ENCODE peak calls at places on chromosomes 7 and 10, in nine cellular contexts. One of them, this sample, is unnamed.

GRCh38 chr7:151570366-151570915 is 50.7 kb upstream of the RHEB start:
- DNase-seq in glomerular endothelial cell: peak
- DNase-seq in A673: no peak
- DNase-seq in stimulated activated CD8-positive, alpha-beta memory T cell treated with anti-CD3 and anti-CD28 coated beads, Interleukin-4, amount 100 ng/mL, for 1 hour: no peak
- DNase-seq in left ventricle myocardium inferior: no peak
- DNase-seq in lower lobe of right lung: no peak
- DNase-seq in GM13977: no peak
- DNase-seq in NCI-H345: no peak
- DNase-seq in iris pigment epithelial cell: no peak
- DNase-seq in this sample: peak

GRCh38 chr10:89278034-89278535 is 23.8 kb upstream of the IFIT2 start:
- DNase-seq in iris pigment epithelial cell: peak
- DNase-seq in GM13977: no peak
- DNase-seq in left ventricle myocardium inferior: no peak
- DNase-seq in stimulated activated CD8-positive, alpha-beta memory T cell treated with anti-CD3 and anti-CD28 coated beads, Interleukin-4, amount 100 ng/mL, for 1 hour: no peak
- DNase-seq in lower lobe of right lung: no peak
- DNase-seq in glomerular endothelial cell: peak
- DNase-seq in NCI-H345: no peak
- DNase-seq in A673: peak
- DNase-seq in this sample: peak

GRCh38 chr7:26861050-26861449 is 3.3 kb downstream of the SKAP2 start:
- DNase-seq in left ventricle myocardium inferior: no peak
- DNase-seq in iris pigment epithelial cell: no peak
- DNase-seq in NCI-H345: no peak
- DNase-seq in A673: no peak
- DNase-seq in glomerular endothelial cell: no peak
- DNase-seq in stimulated activated CD8-positive, alpha-beta memory T cell treated with anti-CD3 and anti-CD28 coated beads, Interleukin-4, amount 100 ng/mL, for 1 hour: no peak
- DNase-seq in GM13977: no peak
- DNase-seq in lower lobe of right lung: no peak
- DNase-seq in this sample: no peak

GRCh38 chr10:78774999-78775711 is 293.6 kb upstream of the ZMIZ1 start:
- DNase-seq in stimulated activated CD8-positive, alpha-beta memory T cell treated with anti-CD3 and anti-CD28 coated beads, Interleukin-4, amount 100 ng/mL, for 1 hour: no peak
- DNase-seq in glomerular endothelial cell: no peak
- DNase-seq in left ventricle myocardium inferior: no peak
- DNase-seq in iris pigment epithelial cell: peak
- DNase-seq in lower lobe of right lung: no peak
- DNase-seq in A673: no peak
- DNase-seq in NCI-H345: peak
- DNase-seq in GM13977: no peak
- DNase-seq in this sample: no peak

GRCh38 chr7:34275629-34276028 is 370.3 kb downstream of the BMPER start:
- DNase-seq in lower lobe of right lung: no peak
- DNase-seq in left ventricle myocardium inferior: no peak
- DNase-seq in iris pigment epithelial cell: no peak
- DNase-seq in glomerular endothelial cell: no peak
- DNase-seq in A673: no peak
- DNase-seq in NCI-H345: no peak
- DNase-seq in stimulated activated CD8-positive, alpha-beta memory T cell treated with anti-CD3 and anti-CD28 coated beads, Interleukin-4, amount 100 ng/mL, for 1 hour: no peak
- DNase-seq in GM13977: no peak
- DNase-seq in this sample: no peak

GRCh38 chr7:131328387-131329175 is 905 bp downstream of the MKLN1 start:
- DNase-seq in glomerular endothelial cell: no peak
- DNase-seq in lower lobe of right lung: no peak
- DNase-seq in left ventricle myocardium inferior: no peak
- DNase-seq in iris pigment epithelial cell: peak
- DNase-seq in NCI-H345: no peak
- DNase-seq in A673: peak
- DNase-seq in stimulated activated CD8-positive, alpha-beta memory T cell treated with anti-CD3 and anti-CD28 coated beads, Interleukin-4, amount 100 ng/mL, for 1 hour: no peak
- DNase-seq in GM13977: peak
- DNase-seq in this sample: peak

GRCh38 chr7:50217961-50218360 is 86.6 kb upstream of the IKZF1 start:
- DNase-seq in NCI-H345: no peak
- DNase-seq in lower lobe of right lung: no peak
- DNase-seq in stimulated activated CD8-positive, alpha-beta memory T cell treated with anti-CD3 and anti-CD28 coated beads, Interleukin-4, amount 100 ng/mL, for 1 hour: no peak
- DNase-seq in iris pigment epithelial cell: no peak
- DNase-seq in glomerular endothelial cell: no peak
- DNase-seq in A673: no peak
- DNase-seq in GM13977: no peak
- DNase-seq in left ventricle myocardium inferior: no peak
- DNase-seq in this sample: no peak

GRCh38 chr10:14120812-14121211 is 209.9 kb downstream of the FRMD4A start:
- DNase-seq in stimulated activated CD8-positive, alpha-beta memory T cell treated with anti-CD3 and anti-CD28 coated beads, Interleukin-4, amount 100 ng/mL, for 1 hour: no peak
- DNase-seq in lower lobe of right lung: no peak
- DNase-seq in left ventricle myocardium inferior: no peak
- DNase-seq in NCI-H345: no peak
- DNase-seq in glomerular endothelial cell: no peak
- DNase-seq in A673: no peak
- DNase-seq in GM13977: no peak
- DNase-seq in iris pigment epithelial cell: no peak
- DNase-seq in this sample: no peak

GRCh38 chr10:51291961-51292360 is 217.7 kb downstream of the PRKG1 start:
- DNase-seq in NCI-H345: no peak
- DNase-seq in lower lobe of right lung: no peak
- DNase-seq in stimulated activated CD8-positive, alpha-beta memory T cell treated with anti-CD3 and anti-CD28 coated beads, Interleukin-4, amount 100 ng/mL, for 1 hour: no peak
- DNase-seq in GM13977: no peak
- DNase-seq in glomerular endothelial cell: no peak
- DNase-seq in left ventricle myocardium inferior: no peak
- DNase-seq in A673: no peak
- DNase-seq in iris pigment epithelial cell: no peak
- DNase-seq in this sample: peak

GRCh38 chr7:132930881-132931280 is 151.0 kb downstream of the CHCHD3 start:
- DNase-seq in glomerular endothelial cell: no peak
- DNase-seq in NCI-H345: peak
- DNase-seq in stimulated activated CD8-positive, alpha-beta memory T cell treated with anti-CD3 and anti-CD28 coated beads, Interleukin-4, amount 100 ng/mL, for 1 hour: no peak
- DNase-seq in A673: peak
- DNase-seq in left ventricle myocardium inferior: no peak
- DNase-seq in GM13977: no peak
- DNase-seq in iris pigment epithelial cell: peak
- DNase-seq in lower lobe of right lung: no peak
- DNase-seq in this sample: no peak

GRCh38 chr10:118568327-118568848 is 27.1 kb downstream of the PRLHR start:
- DNase-seq in glomerular endothelial cell: no peak
- DNase-seq in A673: peak
- DNase-seq in lower lobe of right lung: no peak
- DNase-seq in stimulated activated CD8-positive, alpha-beta memory T cell treated with anti-CD3 and anti-CD28 coated beads, Interleukin-4, amount 100 ng/mL, for 1 hour: no peak
- DNase-seq in iris pigment epithelial cell: peak
- DNase-seq in NCI-H345: peak
- DNase-seq in left ventricle myocardium inferior: no peak
- DNase-seq in GM13977: peak
- DNase-seq in this sample: peak

GRCh38 chr10:80662429-80663211 is 124.9 kb downstream of the SH2D4B start:
- DNase-seq in GM13977: peak
- DNase-seq in iris pigment epithelial cell: peak
- DNase-seq in A673: peak
- DNase-seq in left ventricle myocardium inferior: peak
- DNase-seq in glomerular endothelial cell: peak
- DNase-seq in stimulated activated CD8-positive, alpha-beta memory T cell treated with anti-CD3 and anti-CD28 coated beads, Interleukin-4, amount 100 ng/mL, for 1 hour: peak
- DNase-seq in NCI-H345: peak
- DNase-seq in lower lobe of right lung: peak
- DNase-seq in this sample: peak

GRCh38 chr10:86218842-86219241 is 147.8 kb downstream of the GRID1 start:
- DNase-seq in lower lobe of right lung: no peak
- DNase-seq in glomerular endothelial cell: no peak
- DNase-seq in stimulated activated CD8-positive, alpha-beta memory T cell treated with anti-CD3 and anti-CD28 coated beads, Interleukin-4, amount 100 ng/mL, for 1 hour: no peak
- DNase-seq in GM13977: no peak
- DNase-seq in left ventricle myocardium inferior: no peak
- DNase-seq in NCI-H345: no peak
- DNase-seq in A673: no peak
- DNase-seq in iris pigment epithelial cell: no peak
- DNase-seq in this sample: no peak

GRCh38 chr7:151251926-151252835 is 3.7 kb upstream of the SMARCD3 start:
- DNase-seq in A673: peak
- DNase-seq in glomerular endothelial cell: no peak
- DNase-seq in left ventricle myocardium inferior: peak
- DNase-seq in lower lobe of right lung: peak
- DNase-seq in NCI-H345: peak
- DNase-seq in iris pigment epithelial cell: peak
- DNase-seq in stimulated activated CD8-positive, alpha-beta memory T cell treated with anti-CD3 and anti-CD28 coated beads, Interleukin-4, amount 100 ng/mL, for 1 hour: no peak
- DNase-seq in GM13977: no peak
- DNase-seq in this sample: peak